ENCODE peak calls at places on chromosomes 13 and 19, in six cellular contexts. One of them, this sample, is unnamed.

GRCh38 chr13:23671367-23671766 is 101.2 kb downstream of the TNFRSF19 start:
- DNase-seq in iPS-NIHi11: no peak
- DNase-seq in GOT3: no peak
- DNase-seq in posterior cingulate gyrus: no peak
- DNase-seq in activated CD4-positive, alpha-beta T cell treated with anti-CD3 and anti-CD28 coated beads for 1 hour: no peak
- DNase-seq in amygdala: no peak
- DNase-seq in this sample: no peak

GRCh38 chr19:11982526-11982925 is 17.7 kb downstream of the ZNF763 start:
- DNase-seq in iPS-NIHi11: no peak
- DNase-seq in amygdala: no peak
- DNase-seq in activated CD4-positive, alpha-beta T cell treated with anti-CD3 and anti-CD28 coated beads for 1 hour: no peak
- DNase-seq in posterior cingulate gyrus: no peak
- DNase-seq in GOT3: no peak
- DNase-seq in this sample: no peak

GRCh38 chr19:56301152-56301551 is 13.5 kb downstream of the ZSCAN5A start:
- DNase-seq in activated CD4-positive, alpha-beta T cell treated with anti-CD3 and anti-CD28 coated beads for 1 hour: no peak
- DNase-seq in posterior cingulate gyrus: no peak
- DNase-seq in iPS-NIHi11: no peak
- DNase-seq in GOT3: no peak
- DNase-seq in amygdala: no peak
- DNase-seq in this sample: no peak

GRCh38 chr19:17125728-17126677 is 50.4 kb downstream of the MYO9B start:
- DNase-seq in activated CD4-positive, alpha-beta T cell treated with anti-CD3 and anti-CD28 coated beads for 1 hour: peak
- DNase-seq in posterior cingulate gyrus: no peak
- DNase-seq in GOT3: no peak
- DNase-seq in amygdala: peak
- DNase-seq in iPS-NIHi11: no peak
- DNase-seq in this sample: no peak

GRCh38 chr19:42469311-42470239 is 26.8 kb upstream of the CXCL17 start:
- DNase-seq in activated CD4-positive, alpha-beta T cell treated with anti-CD3 and anti-CD28 coated beads for 1 hour: no peak
- DNase-seq in GOT3: no peak
- DNase-seq in iPS-NIHi11: no peak
- DNase-seq in posterior cingulate gyrus: no peak
- DNase-seq in amygdala: no peak
- DNase-seq in this sample: no peak

GRCh38 chr13:41937388-41937787 is 23.5 kb downstream of the VWA8 start:
- DNase-seq in amygdala: no peak
- DNase-seq in posterior cingulate gyrus: no peak
- DNase-seq in iPS-NIHi11: no peak
- DNase-seq in activated CD4-positive, alpha-beta T cell treated with anti-CD3 and anti-CD28 coated beads for 1 hour: no peak
- DNase-seq in GOT3: no peak
- DNase-seq in this sample: no peak

GRCh38 chr19:30719991-30720329 is 347.8 kb downstream of the ZNF536 start:
- DNase-seq in activated CD4-positive, alpha-beta T cell treated with anti-CD3 and anti-CD28 coated beads for 1 hour: no peak
- DNase-seq in amygdala: no peak
- DNase-seq in GOT3: no peak
- DNase-seq in iPS-NIHi11: peak
- DNase-seq in posterior cingulate gyrus: no peak
- DNase-seq in this sample: no peak

GRCh38 chr13:28423010-28423409 is 71.9 kb downstream of the FLT1 start:
- DNase-seq in posterior cingulate gyrus: no peak
- DNase-seq in amygdala: no peak
- DNase-seq in activated CD4-positive, alpha-beta T cell treated with anti-CD3 and anti-CD28 coated beads for 1 hour: no peak
- DNase-seq in GOT3: no peak
- DNase-seq in iPS-NIHi11: no peak
- DNase-seq in this sample: no peak

GRCh38 chr19:42081584-42082258 is 5.8 kb downstream of the ZNF574 start:
- DNase-seq in amygdala: no peak
- DNase-seq in iPS-NIHi11: no peak
- DNase-seq in GOT3: no peak
- DNase-seq in activated CD4-positive, alpha-beta T cell treated with anti-CD3 and anti-CD28 coated beads for 1 hour: no peak
- DNase-seq in posterior cingulate gyrus: no peak
- DNase-seq in this sample: peak

GRCh38 chr13:42532561-42533335 is 41.2 kb upstream of the TNFSF11 start:
- DNase-seq in GOT3: no peak
- DNase-seq in posterior cingulate gyrus: no peak
- DNase-seq in iPS-NIHi11: no peak
- DNase-seq in amygdala: no peak
- DNase-seq in activated CD4-positive, alpha-beta T cell treated with anti-CD3 and anti-CD28 coated beads for 1 hour: no peak
- DNase-seq in this sample: no peak

GRCh38 chr13:25752957-25753540 is 298.8 kb downstream of the SHISA2 start:
- DNase-seq in activated CD4-positive, alpha-beta T cell treated with anti-CD3 and anti-CD28 coated beads for 1 hour: no peak
- DNase-seq in posterior cingulate gyrus: no peak
- DNase-seq in iPS-NIHi11: no peak
- DNase-seq in GOT3: no peak
- DNase-seq in amygdala: no peak
- DNase-seq in this sample: no peak

GRCh38 chr13:111893607-111894443 is 173.1 kb upstream of the SOX1 start:
- DNase-seq in amygdala: no peak
- DNase-seq in activated CD4-positive, alpha-beta T cell treated with anti-CD3 and anti-CD28 coated beads for 1 hour: no peak
- DNase-seq in posterior cingulate gyrus: no peak
- DNase-seq in iPS-NIHi11: no peak
- DNase-seq in GOT3: no peak
- DNase-seq in this sample: no peak

GRCh38 chr13:109203587-109203986 is 574.2 kb downstream of the MYO16 start:
- DNase-seq in activated CD4-positive, alpha-beta T cell treated with anti-CD3 and anti-CD28 coated beads for 1 hour: no peak
- DNase-seq in iPS-NIHi11: no peak
- DNase-seq in posterior cingulate gyrus: no peak
- DNase-seq in GOT3: no peak
- DNase-seq in amygdala: no peak
- DNase-seq in this sample: no peak

GRCh38 chr13:33206425-33206824 is 79.1 kb downstream of the STARD13 start:
- DNase-seq in GOT3: no peak
- DNase-seq in posterior cingulate gyrus: no peak
- DNase-seq in amygdala: no peak
- DNase-seq in iPS-NIHi11: no peak
- DNase-seq in activated CD4-positive, alpha-beta T cell treated with anti-CD3 and anti-CD28 coated beads for 1 hour: no peak
- DNase-seq in this sample: no peak

GRCh38 chr13:76936736-76937135 is 11.6 kb upstream of the ACOD1 start:
- DNase-seq in GOT3: no peak
- DNase-seq in activated CD4-positive, alpha-beta T cell treated with anti-CD3 and anti-CD28 coated beads for 1 hour: no peak
- DNase-seq in amygdala: no peak
- DNase-seq in iPS-NIHi11: no peak
- DNase-seq in posterior cingulate gyrus: no peak
- DNase-seq in this sample: no peak

GRCh38 chr19:14479985-14480694 is 5.0 kb upstream of the PTGER1 start:
- DNase-seq in posterior cingulate gyrus: no peak
- DNase-seq in GOT3: no peak
- DNase-seq in activated CD4-positive, alpha-beta T cell treated with anti-CD3 and anti-CD28 coated beads for 1 hour: peak
- DNase-seq in amygdala: peak
- DNase-seq in iPS-NIHi11: peak
- DNase-seq in this sample: peak

GRCh38 chr13:52348081-52348480 is 57.9 kb downstream of the THSD1 start:
- DNase-seq in posterior cingulate gyrus: no peak
- DNase-seq in amygdala: no peak
- DNase-seq in iPS-NIHi11: no peak
- DNase-seq in activated CD4-positive, alpha-beta T cell treated with anti-CD3 and anti-CD28 coated beads for 1 hour: no peak
- DNase-seq in GOT3: no peak
- DNase-seq in this sample: no peak

GRCh38 chr13:86383561-86383960 is 584.3 kb upstream of the SLITRK6 start:
- DNase-seq in GOT3: no peak
- DNase-seq in activated CD4-positive, alpha-beta T cell treated with anti-CD3 and anti-CD28 coated beads for 1 hour: no peak
- DNase-seq in amygdala: no peak
- DNase-seq in posterior cingulate gyrus: no peak
- DNase-seq in iPS-NIHi11: no peak
- DNase-seq in this sample: no peak

GRCh38 chr19:49855277-49855675 is 4.3 kb downstream of the PTOV1 start:
- DNase-seq in iPS-NIHi11: no peak
- DNase-seq in activated CD4-positive, alpha-beta T cell treated with anti-CD3 and anti-CD28 coated beads for 1 hour: no peak
- DNase-seq in amygdala: no peak
- DNase-seq in posterior cingulate gyrus: no peak
- DNase-seq in GOT3: no peak
- DNase-seq in this sample: no peak

GRCh38 chr13:23381877-23382276 is 51.6 kb downstream of the SACS start:
- DNase-seq in iPS-NIHi11: no peak
- DNase-seq in amygdala: no peak
- DNase-seq in posterior cingulate gyrus: no peak
- DNase-seq in GOT3: no peak
- DNase-seq in activated CD4-positive, alpha-beta T cell treated with anti-CD3 and anti-CD28 coated beads for 1 hour: no peak
- DNase-seq in this sample: no peak

GRCh38 chr13:67062160-67062559 is 168.0 kb downstream of the PCDH9 start:
- DNase-seq in iPS-NIHi11: no peak
- DNase-seq in amygdala: no peak
- DNase-seq in GOT3: no peak
- DNase-seq in posterior cingulate gyrus: no peak
- DNase-seq in activated CD4-positive, alpha-beta T cell treated with anti-CD3 and anti-CD28 coated beads for 1 hour: no peak
- DNase-seq in this sample: no peak

GRCh38 chr13:48431987-48432615 is 19.2 kb upstream of the LPAR6 start:
- DNase-seq in amygdala: no peak
- DNase-seq in activated CD4-positive, alpha-beta T cell treated with anti-CD3 and anti-CD28 coated beads for 1 hour: no peak
- DNase-seq in GOT3: no peak
- DNase-seq in iPS-NIHi11: no peak
- DNase-seq in posterior cingulate gyrus: no peak
- DNase-seq in this sample: no peak

GRCh38 chr13:27446986-27447583 is 3.3 kb downstream of the MTIF3 start:
- DNase-seq in activated CD4-positive, alpha-beta T cell treated with anti-CD3 and anti-CD28 coated beads for 1 hour: no peak
- DNase-seq in GOT3: no peak
- DNase-seq in amygdala: no peak
- DNase-seq in posterior cingulate gyrus: no peak
- DNase-seq in iPS-NIHi11: no peak
- DNase-seq in this sample: no peak

GRCh38 chr19:13121551-13122274 is 3.6 kb downstream of the NACC1 start:
- DNase-seq in amygdala: no peak
- DNase-seq in iPS-NIHi11: no peak
- DNase-seq in GOT3: no peak
- DNase-seq in activated CD4-positive, alpha-beta T cell treated with anti-CD3 and anti-CD28 coated beads for 1 hour: no peak
- DNase-seq in posterior cingulate gyrus: no peak
- DNase-seq in this sample: no peak

GRCh38 chr19:15495151-15495550 is 13.2 kb upstream of the CYP4F22 start:
- DNase-seq in posterior cingulate gyrus: no peak
- DNase-seq in amygdala: no peak
- DNase-seq in iPS-NIHi11: no peak
- DNase-seq in GOT3: no peak
- DNase-seq in activated CD4-positive, alpha-beta T cell treated with anti-CD3 and anti-CD28 coated beads for 1 hour: no peak
- DNase-seq in this sample: no peak